ENCODE peak calls at places on chromosomes 7 and 10, in ten cellular contexts. N, A, F, O, M, Q, G, V, H and E are unnamed samples.

GRCh38 chr10:47261556-47261955 is 38.4 kb upstream of the GDF10 start:
- DNase-seq in N (no peak), A (no peak), F (no peak), O (no peak), M (no peak), Q (no peak), G (no peak), V (no peak), H (no peak), E (no peak)

GRCh38 chr10:86583983-86584382 is 62.4 kb upstream of the WAPL start:
- DNase-seq in N (no peak), A (no peak), F (no peak), O (no peak), M (no peak), Q (no peak), G (no peak), V (no peak), H (no peak), E (no peak)

GRCh38 chr10:36247478-36247877 is 605.4 kb upstream of the FZD8 start:
- DNase-seq in N (no peak), A (no peak), F (no peak), O (no peak), M (no peak), Q (no peak), G (no peak), V (no peak), H (no peak), E (no peak)

GRCh38 chr10:133462512-133463305 is 9.0 kb downstream of the SCART1 start:
- DNase-seq in N (no peak), A (no peak), F (no peak), O (no peak), M (no peak), Q (no peak), G (no peak), V (no peak), H (no peak), E (no peak)

GRCh38 chr10:75398630-75399460 is 2.7 kb downstream of the ZNF503 start:
- DNase-seq in N (no peak), A (no peak), F (peak), O (peak), M (no peak), Q (no peak), G (peak), V (peak), H (no peak), E (no peak)

GRCh38 chr7:112739436-112740180 is 50.6 kb downstream of the TMEM168 start:
- DNase-seq in N (no peak), A (no peak), F (no peak), O (no peak), M (no peak), Q (no peak), G (no peak), V (no peak), H (no peak), E (no peak)

GRCh38 chr10:3081383-3081981 is 14.1 kb downstream of the PFKP start:
- DNase-seq in N (no peak), A (peak), F (no peak), O (no peak), M (no peak), Q (no peak), G (no peak), V (no peak), H (no peak), E (no peak)

GRCh38 chr7:33243319-33243881 is 114.0 kb downstream of the BBS9 start:
- DNase-seq in N (no peak), A (peak), F (no peak), O (peak), M (peak), Q (no peak), G (peak), V (peak), H (no peak), E (peak)

GRCh38 chr7:8259586-8260222 is 2.3 kb downstream of the ICA1 start:
- DNase-seq in N (no peak), A (no peak), F (no peak), O (no peak), M (no peak), Q (no peak), G (no peak), V (no peak), H (no peak), E (no peak)

GRCh38 chr7:157299613-157300405 is 37.0 kb upstream of the DNAJB6 start:
- DNase-seq in N (no peak), A (no peak), F (no peak), O (peak), M (no peak), Q (no peak), G (peak), V (no peak), H (no peak), E (no peak)

GRCh38 chr10:89373916-89374711 is 3.7 kb upstream of the IFIT1B start:
- DNase-seq in N (no peak), A (peak), F (peak), O (peak), M (no peak), Q (peak), G (peak), V (peak), H (peak), E (peak)

GRCh38 chr7:106987777-106988176 is 56.7 kb upstream of the PRKAR2B start:
- DNase-seq in N (no peak), A (no peak), F (peak), O (no peak), M (no peak), Q (no peak), G (no peak), V (no peak), H (no peak), E (no peak)

GRCh38 chr10:31659665-31660064 is 269.0 kb downstream of the ARHGAP12 start:
- DNase-seq in N (no peak), A (no peak), F (no peak), O (no peak), M (no peak), Q (no peak), G (no peak), V (no peak), H (no peak), E (no peak)
- TF ChIP-seq CTCF in N (no peak), A (no peak), F (no peak), O (no peak), M (no peak), Q (no peak), G (no peak), V (no peak), H (no peak), E (no peak)

GRCh38 chr7:1569440-1569832 is 396 bp downstream of the PSMG3 start:
- DNase-seq in N (no peak), A (no peak), F (no peak), O (no peak), M (no peak), Q (no peak), G (no peak), V (no peak), H (no peak), E (no peak)

GRCh38 chr7:1567082-1567771 is 2.6 kb downstream of the PSMG3 start:
- DNase-seq in N (no peak), A (peak), F (no peak), O (no peak), M (no peak), Q (no peak), G (peak), V (no peak), H (no peak), E (no peak)

GRCh38 chr7:1569016-1569415 is 816 bp downstream of the PSMG3 start:
- DNase-seq in N (no peak), A (no peak), F (no peak), O (peak), M (no peak), Q (no peak), G (peak), V (peak), H (no peak), E (no peak)

GRCh38 chr7:1566687-1567081 is 3.1 kb downstream of the PSMG3 start:
- DNase-seq in N (no peak), A (no peak), F (no peak), O (no peak), M (no peak), Q (no peak), G (no peak), V (no peak), H (no peak), E (no peak)

GRCh38 chr7:1567893-1568292 is 1.9 kb downstream of the PSMG3 start:
- DNase-seq in N (no peak), A (peak), F (no peak), O (no peak), M (peak), Q (no peak), G (peak), V (no peak), H (no peak), E (no peak)
- H3K4me3 ChIP-seq in N (peak), A (no peak), F (no peak), O (no peak), M (peak), Q (no peak), G (no peak), V (no peak), H (no peak), E (no peak)

GRCh38 chr10:116241642-116242405 is 31.2 kb downstream of the GFRA1 start:
- DNase-seq in N (peak), A (no peak), F (no peak), O (no peak), M (no peak), Q (no peak), G (peak), V (no peak), H (no peak), E (no peak)
- TF ChIP-seq CTCF in N (no peak), A (no peak), F (no peak), O (no peak), M (no peak), Q (no peak), G (no peak), V (no peak), H (no peak), E (no peak)

GRCh38 chr10:28997736-28998135 is 291.1 kb upstream of the LYZL1 start:
- DNase-seq in N (no peak), A (no peak), F (no peak), O (peak), M (no peak), Q (peak), G (no peak), V (no peak), H (no peak), E (no peak)
- H3K4me3 ChIP-seq in N (no peak), A (no peak), F (no peak), O (no peak), M (no peak), Q (no peak), G (no peak), V (no peak), H (peak), E (no peak)

GRCh38 chr7:140079121-140079536 is 16.4 kb upstream of the PARP12 start:
- DNase-seq in N (no peak), A (no peak), F (peak), O (peak), M (peak), Q (no peak), G (peak), V (peak), H (no peak), E (no peak)
- TF ChIP-seq CTCF in N (peak), A (peak), F (no peak), O (peak), M (peak), Q (no peak), G (no peak), V (peak), H (no peak), E (peak)

GRCh38 chr7:84187087-84187805 is 7.3 kb downstream of the SEMA3A start:
- DNase-seq in N (no peak), A (peak), F (no peak), O (peak), M (no peak), Q (no peak), G (no peak), V (no peak), H (no peak), E (no peak)

GRCh38 chr7:84188811-84189405 is 5.7 kb downstream of the SEMA3A start:
- DNase-seq in N (no peak), A (peak), F (no peak), O (peak), M (no peak), Q (no peak), G (peak), V (no peak), H (no peak), E (no peak)

GRCh38 chr7:84190016-84190705 is 4.4 kb downstream of the SEMA3A start:
- DNase-seq in N (no peak), A (peak), F (no peak), O (no peak), M (no peak), Q (no peak), G (peak), V (no peak), H (no peak), E (peak)

GRCh38 chr7:84191261-84191660 is 3.3 kb downstream of the SEMA3A start:
- DNase-seq in N (no peak), A (peak), F (no peak), O (no peak), M (no peak), Q (no peak), G (peak), V (no peak), H (no peak), E (no peak)

GRCh38 chr7:84187813-84188212 is 6.8 kb downstream of the SEMA3A start:
- DNase-seq in N (no peak), A (peak), F (no peak), O (peak), M (peak), Q (no peak), G (peak), V (peak), H (no peak), E (no peak)
- H3K4me3 ChIP-seq in N (no peak), A (no peak), F (no peak), O (no peak), M (no peak), Q (no peak), G (no peak), V (no peak), H (no peak), E (no peak)

GRCh38 chr7:94907420-94908203 is at the start of gene PPP1R9A:
- DNase-seq in N (no peak), A (no peak), F (peak), O (peak), M (no peak), Q (peak), G (peak), V (no peak), H (no peak), E (no peak)
- TF ChIP-seq CTCF in N (no peak), A (peak), F (peak), O (peak), M (peak), Q (no peak), G (peak), V (no peak), H (no peak), E (no peak)